ENCODE peak calls at places on chromosome 21, in seven cellular contexts. P, Y, H, K, G, U and A are unnamed samples.

GRCh38 chr21:39048574-39048973 is 134.7 kb downstream of the PSMG1 start:
- DNase-seq in P (peak), Y (no peak), H (no peak), K (no peak), G (no peak), U (no peak), A (peak)

GRCh38 chr21:39088831-39089380 is 94.3 kb downstream of the PSMG1 start:
- DNase-seq in P (peak), Y (no peak), H (peak), K (no peak), G (no peak), U (no peak), A (no peak)

GRCh38 chr21:16186742-16187141 is 457.0 kb downstream of the USP25 start:
- DNase-seq in P (peak), Y (no peak), H (no peak), K (no peak), G (no peak), U (no peak), A (no peak)

GRCh38 chr21:31284797-31285397 is 59.2 kb downstream of the TIAM1 start:
- DNase-seq in P (peak), Y (no peak), H (no peak), K (no peak), G (no peak), U (no peak), A (no peak)

GRCh38 chr21:31288191-31288590 is 55.9 kb downstream of the TIAM1 start:
- DNase-seq in P (no peak), Y (no peak), H (no peak), K (no peak), G (no peak), U (no peak), A (no peak)

GRCh38 chr21:17682924-17683323 is 70.2 kb upstream of the BTG3 start:
- DNase-seq in P (no peak), Y (no peak), H (no peak), K (no peak), G (no peak), U (no peak), A (no peak)

GRCh38 chr21:16420086-16420724 is 690.4 kb downstream of the USP25 start:
- DNase-seq in P (peak), Y (no peak), H (no peak), K (no peak), G (no peak), U (peak), A (no peak)

GRCh38 chr21:36320421-36321324 is 676 bp downstream of the MORC3 start:
- DNase-seq in P (peak), Y (peak), H (peak), K (peak), G (peak), U (peak), A (peak)

GRCh38 chr21:33936221-33937038 is 20.8 kb upstream of the ATP5PO start:
- DNase-seq in P (no peak), Y (no peak), H (no peak), K (no peak), G (no peak), U (no peak), A (no peak)

GRCh38 chr21:33761104-33762036 is 119.1 kb downstream of the ITSN1 start:
- DNase-seq in P (peak), Y (no peak), H (no peak), K (no peak), G (no peak), U (no peak), A (peak)

GRCh38 chr21:16945580-16945979 is 567.3 kb upstream of the CXADR start:
- DNase-seq in P (no peak), Y (no peak), H (no peak), K (no peak), G (no peak), U (no peak), A (no peak)

GRCh38 chr21:35738342-35738961 is 321.9 kb downstream of the SETD4 start:
- DNase-seq in P (peak), Y (no peak), H (no peak), K (no peak), G (no peak), U (no peak), A (no peak)

GRCh38 chr21:18493420-18493819 is 89.8 kb upstream of the TMPRSS15 start:
- DNase-seq in P (no peak), Y (no peak), H (no peak), K (no peak), G (no peak), U (no peak), A (no peak)

GRCh38 chr21:43611598-43612369 is 47.5 kb downstream of the HSF2BP start:
- DNase-seq in P (peak), Y (peak), H (no peak), K (peak), G (no peak), U (peak), A (peak)

GRCh38 chr21:17931080-17931479 is 111.9 kb upstream of the C21orf91 start:
- DNase-seq in P (no peak), Y (no peak), H (no peak), K (no peak), G (no peak), U (no peak), A (no peak)

GRCh38 chr21:46604975-46605758 is at the start of gene S100B:
- DNase-seq in P (no peak), Y (no peak), H (no peak), K (peak), G (no peak), U (no peak), A (peak)

GRCh38 chr21:30831194-30831765 is 1.7 kb upstream of the KRTAP7-1 start:
- DNase-seq in P (no peak), Y (peak), H (no peak), K (peak), G (no peak), U (no peak), A (peak)

GRCh38 chr21:21682172-21682571 is 684.0 kb downstream of the NCAM2 start:
- DNase-seq in P (peak), Y (no peak), H (no peak), K (no peak), G (no peak), U (no peak), A (no peak)

GRCh38 chr21:32803651-32804050 is 32.1 kb upstream of the PAXBP1 start:
- DNase-seq in P (peak), Y (no peak), H (no peak), K (no peak), G (no peak), U (no peak), A (no peak)

GRCh38 chr21:34934350-34934749 is 114.8 kb downstream of the RUNX1 start:
- DNase-seq in P (no peak), Y (no peak), H (no peak), K (no peak), G (no peak), U (no peak), A (no peak)

GRCh38 chr21:20996421-20997307 is 1.5 kb upstream of the NCAM2 start:
- DNase-seq in P (peak), Y (no peak), H (no peak), K (no peak), G (no peak), U (no peak), A (peak)

GRCh38 chr21:34796518-34797201 is 127.9 kb downstream of the CLIC6 start:
- DNase-seq in P (no peak), Y (no peak), H (no peak), K (no peak), G (no peak), U (no peak), A (no peak)

GRCh38 chr21:34885125-34885524 is 164.0 kb downstream of the RUNX1 start:
- DNase-seq in P (no peak), Y (no peak), H (no peak), K (no peak), G (no peak), U (no peak), A (no peak)

GRCh38 chr21:32578107-32578691 is 7.1 kb downstream of the TCP10L start:
- DNase-seq in P (peak), Y (no peak), H (no peak), K (no peak), G (no peak), U (no peak), A (no peak)

GRCh38 chr21:17660862-17661261 is 48.2 kb upstream of the BTG3 start:
- DNase-seq in P (no peak), Y (no peak), H (no peak), K (no peak), G (no peak), U (no peak), A (no peak)

GRCh38 chr21:31880816-31881215 is 8.0 kb downstream of the HUNK start:
- DNase-seq in P (no peak), Y (no peak), H (no peak), K (no peak), G (no peak), U (no peak), A (no peak)

GRCh38 chr21:38913120-38913975 is 107.6 kb downstream of the ETS2 start:
- DNase-seq in P (peak), Y (no peak), H (no peak), K (peak), G (no peak), U (peak), A (peak)

GRCh38 chr21:33076600-33077329 is 6.8 kb downstream of the OLIG1 start:
- DNase-seq in P (no peak), Y (no peak), H (no peak), K (no peak), G (no peak), U (no peak), A (no peak)

GRCh38 chr21:32844653-32845443 is 73.3 kb upstream of the PAXBP1 start:
- DNase-seq in P (peak), Y (no peak), H (no peak), K (no peak), G (no peak), U (no peak), A (no peak)

GRCh38 chr21:28230559-28230958 is 762.1 kb downstream of the LTN1 start:
- DNase-seq in P (peak), Y (no peak), H (no peak), K (no peak), G (no peak), U (no peak), A (no peak)

GRCh38 chr21:15061284-15061683 is 3.5 kb downstream of the NRIP1 start:
- DNase-seq in P (no peak), Y (no peak), H (no peak), K (no peak), G (no peak), U (no peak), A (no peak)

GRCh38 chr21:15063821-15064575 is 802 bp downstream of the NRIP1 start:
- DNase-seq in P (no peak), Y (no peak), H (no peak), K (peak), G (peak), U (peak), A (peak)

GRCh38 chr21:15063081-15063820 is 1.5 kb downstream of the NRIP1 start:
- DNase-seq in P (peak), Y (peak), H (no peak), K (no peak), G (no peak), U (no peak), A (no peak)

GRCh38 chr21:15061747-15062146 is 3.1 kb downstream of the NRIP1 start:
- DNase-seq in P (no peak), Y (no peak), H (no peak), K (no peak), G (no peak), U (no peak), A (no peak)

DNA sequence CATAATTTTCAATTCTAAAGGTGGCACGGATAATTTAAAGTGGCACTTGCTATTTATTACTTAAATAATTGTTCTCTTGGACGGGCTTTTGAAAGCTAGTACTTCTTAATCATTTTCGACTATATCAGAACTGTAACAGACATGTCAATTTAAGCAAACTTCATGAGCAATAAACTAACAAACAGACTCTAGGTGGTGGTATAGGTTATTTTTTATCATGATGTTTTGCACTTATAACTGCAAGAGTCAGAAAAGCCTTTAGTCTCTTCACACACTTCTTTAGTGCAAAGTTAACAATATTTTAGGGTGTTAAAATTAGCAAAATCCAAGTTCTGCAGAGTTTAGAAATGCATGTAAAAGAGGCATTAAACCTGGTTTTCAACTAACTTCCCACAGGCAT is 2.2 kb downstream of the NRIP1 start:
- DNase-seq in P (no peak), Y (peak), H (no peak), K (no peak), G (no peak), U (no peak), A (no peak)
- TF ChIP-seq CTCF in P (no peak), Y (no peak), H (no peak), K (peak), G (peak), U (no peak), A (no peak)

GRCh38 chr21:26529556-26529955 is 43.5 kb downstream of the CYYR1 start:
- DNase-seq in P (no peak), Y (no peak), H (no peak), K (no peak), G (no peak), U (no peak), A (no peak)
- TF ChIP-seq CTCF in P (no peak), Y (no peak), H (no peak), K (no peak), G (no peak), U (no peak), A (no peak)

GRCh38 chr21:26489781-26490180 is 83.3 kb downstream of the CYYR1 start:
- DNase-seq in P (no peak), Y (no peak), H (no peak), K (no peak), G (no peak), U (no peak), A (no peak)
- TF ChIP-seq CTCF in P (no peak), Y (no peak), H (no peak), K (peak), G (peak), U (no peak), A (no peak)

DNA sequence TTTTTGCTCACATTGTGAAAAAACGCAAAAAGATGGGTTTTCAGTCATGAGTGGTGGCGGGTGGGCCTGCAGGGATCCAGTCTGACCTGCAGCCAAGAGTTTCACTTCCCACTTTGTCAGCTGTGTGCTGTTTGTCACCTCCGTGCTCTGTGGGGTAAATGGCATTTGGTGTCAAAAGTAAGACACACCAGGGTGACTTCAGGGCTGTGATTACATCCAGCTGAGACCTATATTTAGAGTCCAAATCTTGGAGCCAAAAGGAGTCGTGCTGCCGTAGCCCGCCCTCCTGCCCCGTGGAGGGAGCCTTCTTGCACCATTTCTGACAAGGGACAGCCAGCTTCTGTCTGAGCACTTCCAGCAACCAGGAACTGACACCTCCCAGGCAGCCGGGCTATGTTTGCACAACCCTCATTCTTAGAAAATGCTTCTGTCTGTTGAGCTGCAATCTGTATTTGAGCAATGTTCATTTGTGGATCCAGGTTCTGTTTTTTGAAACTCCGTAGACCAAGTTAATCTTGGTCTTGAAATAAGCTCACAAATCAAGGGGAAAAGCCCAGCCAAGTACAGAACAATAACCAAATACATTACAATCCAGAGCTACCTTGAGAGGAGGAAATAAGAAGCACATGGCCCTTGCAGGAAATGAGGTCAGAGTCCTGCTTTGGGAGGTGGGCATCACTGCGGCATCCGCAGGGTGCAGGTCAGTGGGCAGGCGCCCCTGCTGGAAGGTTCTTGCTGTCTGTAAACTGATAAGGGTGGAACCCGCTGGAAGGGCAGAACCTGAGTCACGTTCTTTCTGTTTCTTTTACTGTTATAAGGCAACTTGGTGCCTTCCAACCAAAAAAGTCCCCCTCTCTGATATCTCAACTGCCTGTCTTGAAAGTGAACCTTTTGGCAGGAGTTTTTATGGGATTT is 14.4 kb downstream of the ABCG1 start:
- DNase-seq in P (peak), Y (peak), H (peak), K (no peak), G (peak), U (peak), A (no peak)
- TF ChIP-seq CTCF in P (peak), Y (no peak), H (peak), K (no peak), G (peak), U (peak), A (no peak)

DNA sequence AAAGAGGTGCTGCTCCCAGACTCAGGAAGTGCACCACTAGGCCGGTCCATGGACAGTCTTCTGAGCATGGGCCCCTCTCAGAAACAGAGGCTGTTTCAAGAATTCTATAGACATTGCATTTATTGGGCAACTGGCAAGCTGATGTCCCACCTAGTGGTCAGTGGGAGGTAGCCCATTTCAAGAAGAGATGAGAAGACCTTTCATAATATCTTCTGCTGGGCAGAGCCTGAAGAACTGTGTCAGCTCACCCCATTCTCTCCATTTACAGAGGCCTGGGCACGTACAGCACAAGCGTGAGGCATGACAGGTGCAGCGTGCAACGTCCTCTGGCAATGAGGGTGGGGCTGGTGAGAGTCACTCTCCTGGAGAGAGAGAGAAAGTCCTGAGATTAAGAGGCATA is 216.0 kb downstream of the DYRK1A start:
- DNase-seq in P (peak), Y (peak), H (no peak), K (no peak), G (no peak), U (no peak), A (no peak)
- TF ChIP-seq CTCF in P (peak), Y (peak), H (no peak), K (peak), G (peak), U (peak), A (peak)

DNA sequence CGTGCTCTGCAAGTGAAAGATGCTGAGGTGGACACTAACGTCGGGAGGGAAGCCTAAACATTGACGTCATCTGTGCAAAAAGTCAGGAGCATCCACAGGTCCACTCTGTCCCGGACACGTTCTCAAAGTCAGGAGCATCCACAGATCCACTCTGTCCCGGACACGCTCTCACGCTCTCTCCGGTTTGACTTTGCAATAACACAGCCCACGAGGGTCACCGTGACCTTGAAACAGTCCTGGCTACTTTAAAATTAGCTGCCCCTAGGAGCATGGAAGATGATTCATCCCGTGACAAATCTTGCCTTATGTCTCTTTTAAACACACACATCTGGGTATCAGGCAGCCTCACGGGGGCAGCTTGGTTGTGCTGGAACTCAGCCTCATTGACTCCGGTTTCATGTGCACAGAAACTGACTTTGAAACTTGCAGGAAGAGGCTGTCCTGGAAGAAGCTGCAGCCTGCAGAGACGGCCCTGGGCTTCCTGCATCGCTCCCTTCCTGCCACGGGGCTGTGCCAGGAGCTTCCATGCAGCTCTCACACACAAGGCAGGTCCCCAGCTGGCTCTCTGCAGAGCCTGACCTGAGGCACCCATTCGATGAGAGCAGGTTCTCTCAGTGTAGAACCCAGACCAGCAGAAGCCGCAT is 18.1 kb upstream of the COL18A1 start:
- DNase-seq in P (peak), Y (no peak), H (no peak), K (no peak), G (peak), U (peak), A (peak)
- TF ChIP-seq CTCF in P (peak), Y (no peak), H (no peak), K (no peak), G (peak), U (no peak), A (no peak)

DNA sequence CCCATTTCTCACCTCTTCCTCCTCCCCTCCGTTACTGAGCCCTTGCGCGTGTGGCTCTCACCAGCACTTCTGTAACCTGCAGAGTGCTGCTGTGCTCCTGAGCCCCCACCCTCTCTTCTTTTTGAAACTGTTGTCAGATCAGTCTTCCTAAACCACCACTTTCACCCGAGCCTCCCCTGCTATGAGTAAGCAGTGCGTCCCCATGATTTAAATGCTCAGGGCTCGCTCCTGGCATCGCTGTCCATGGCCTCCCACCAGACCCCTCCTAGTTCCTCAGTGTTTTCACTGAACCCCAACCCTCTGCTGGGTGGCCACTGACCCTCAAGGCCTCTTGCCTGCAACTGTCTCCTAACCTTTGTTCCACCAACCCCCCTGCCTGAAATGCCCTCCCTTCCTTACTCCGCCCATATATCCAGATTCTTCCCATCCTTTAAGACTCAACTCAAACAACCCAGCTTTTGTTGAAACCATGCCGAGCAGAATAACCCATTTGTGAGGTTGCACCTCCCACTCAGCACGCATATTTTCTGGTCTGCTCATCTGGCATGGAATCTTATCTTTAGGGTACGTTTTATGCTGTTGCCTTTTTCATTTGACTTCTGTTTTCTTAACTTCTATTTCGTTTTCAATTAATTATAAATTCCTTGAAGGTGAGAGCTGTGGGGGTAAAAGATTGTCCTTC is 64.5 kb upstream of the FAM3B start:
- DNase-seq in P (peak), Y (no peak), H (no peak), K (no peak), G (no peak), U (no peak), A (no peak)
- TF ChIP-seq CTCF in P (no peak), Y (no peak), H (no peak), K (no peak), G (no peak), U (no peak), A (no peak)